ENCODE peak calls at places on chromosomes 6 and 20, in five cellular contexts. O is ovary, V is tibial artery, E is fibroblast of mammary gland, J is BE2C. F is an unnamed sample.

GRCh38 chr20:46563170-46563847 is 12.9 kb upstream of the OCSTAMP start:
- DNase-seq in O (no peak), V (no peak), J (no peak), E (no peak), F (peak)

GRCh38 chr6:142155895-142156757 is 9.1 kb downstream of the VTA1 start:
- DNase-seq in J (no peak), O (no peak), V (no peak), E (peak), F (no peak)

GRCh38 chr20:16179919-16180318 is 393.3 kb downstream of the KIF16B start:
- DNase-seq in J (no peak), V (no peak), O (no peak), E (no peak), F (no peak)

GRCh38 chr20:22524393-22525015 is 59.9 kb downstream of the FOXA2 start:
- DNase-seq in J (no peak), V (no peak), O (no peak), E (no peak), F (no peak)

GRCh38 chr6:136964368-136964767 is 42.3 kb downstream of the SLC35D3 start:
- DNase-seq in O (no peak), V (no peak), E (no peak), J (no peak), F (no peak)

GRCh38 chr6:138161434-138162103 is at the start of gene ARFGEF3:
- DNase-seq in V (no peak), J (peak), O (peak), E (peak), F (peak)

GRCh38 chr20:53891306-53891894 is 179.0 kb downstream of the BCAS1 start:
- DNase-seq in O (no peak), V (no peak), E (peak), J (no peak), F (no peak)

GRCh38 chr6:63635165-63635562 is 438 bp upstream of the PHF3 start:
- DNase-seq in J (no peak), E (no peak), V (no peak), O (no peak), F (no peak)

GRCh38 chr20:19071902-19072498 is 140.4 kb upstream of the SLC24A3 start:
- DNase-seq in O (no peak), E (no peak), J (no peak), V (no peak), F (no peak)

GRCh38 chr6:112227411-112227810 is 27.0 kb downstream of the LAMA4 start:
- DNase-seq in E (no peak), J (no peak), V (no peak), O (no peak), F (no peak)

GRCh38 chr20:1105599-1106194 is 12.7 kb upstream of the PSMF1 start:
- DNase-seq in V (no peak), O (no peak), J (no peak), E (no peak), F (no peak)

GRCh38 chr20:45366192-45366591 is 3.2 kb downstream of the SYS1 start:
- DNase-seq in J (no peak), E (no peak), O (no peak), V (no peak), F (no peak)

GRCh38 chr20:45363611-45364492 is 896 bp downstream of the SYS1 start:
- DNase-seq in J (no peak), V (no peak), E (no peak), O (no peak), F (no peak)

GRCh38 chr20:45361794-45362193 is 1.2 kb upstream of the SYS1 start:
- DNase-seq in O (no peak), E (no peak), J (no peak), V (no peak), F (no peak)

GRCh38 chr20:45365444-45365970 is 2.6 kb downstream of the SYS1 start:
- DNase-seq in E (no peak), O (no peak), J (no peak), V (no peak), F (no peak)

DNA sequence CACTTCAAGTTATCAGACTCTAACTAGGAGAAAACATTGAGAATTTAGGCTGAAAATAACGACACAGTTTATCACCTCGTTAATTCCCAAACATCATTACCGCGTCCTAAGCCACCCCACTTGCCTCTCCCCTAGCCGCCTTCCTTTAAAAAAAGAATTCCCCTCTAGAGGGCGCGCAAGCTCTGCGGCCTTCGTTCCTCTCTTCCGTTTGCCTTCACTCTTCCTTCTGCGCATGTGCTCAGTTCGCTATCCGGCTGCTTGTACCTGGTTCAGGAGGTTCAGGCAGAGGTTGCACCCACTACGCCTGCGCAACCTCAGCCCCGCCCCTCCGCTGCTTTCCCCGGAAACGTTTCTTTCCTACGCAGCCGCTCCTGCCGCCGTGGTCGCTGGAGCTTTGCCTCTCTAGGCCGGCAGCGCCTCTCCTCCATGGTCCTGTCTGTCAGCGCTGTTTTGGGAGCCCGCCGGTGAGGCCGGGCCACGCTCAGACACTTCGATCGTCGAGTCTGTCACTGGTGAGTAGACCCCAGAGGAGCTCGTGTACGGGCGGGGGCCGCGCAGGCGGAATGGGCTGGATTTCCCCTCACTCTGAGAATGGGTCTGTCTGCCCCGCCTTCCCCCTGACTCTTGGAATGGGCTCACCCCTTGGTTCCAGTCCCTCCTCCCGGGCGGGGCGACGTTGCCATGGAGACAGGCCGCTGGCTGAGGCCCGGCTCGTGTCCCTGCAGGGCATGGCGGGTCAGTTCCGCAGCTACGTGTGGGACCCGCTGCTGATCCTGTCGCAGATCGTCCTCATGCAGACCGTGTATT is at the start of gene SYS1:
- DNase-seq in V (peak), J (peak), E (peak), O (peak), F (peak)
- TF ChIP-seq CTCF in V (peak), J (peak), E (peak), O (peak), F (peak)

GRCh38 chr6:7974553-7974931 is 64.0 kb upstream of the TXNDC5 start:
- DNase-seq in J (no peak), O (no peak), V (no peak), E (no peak), F (no peak)
- TF ChIP-seq CTCF in J (no peak), O (no peak), V (no peak), E (no peak), F (no peak)

GRCh38 chr20:4299773-4300172 is 284.4 kb upstream of the RNF24 start:
- DNase-seq in J (no peak), E (peak), O (no peak), V (no peak), F (no peak)
- TF ChIP-seq CTCF in J (no peak), E (no peak), O (no peak), V (no peak), F (no peak)

DNA sequence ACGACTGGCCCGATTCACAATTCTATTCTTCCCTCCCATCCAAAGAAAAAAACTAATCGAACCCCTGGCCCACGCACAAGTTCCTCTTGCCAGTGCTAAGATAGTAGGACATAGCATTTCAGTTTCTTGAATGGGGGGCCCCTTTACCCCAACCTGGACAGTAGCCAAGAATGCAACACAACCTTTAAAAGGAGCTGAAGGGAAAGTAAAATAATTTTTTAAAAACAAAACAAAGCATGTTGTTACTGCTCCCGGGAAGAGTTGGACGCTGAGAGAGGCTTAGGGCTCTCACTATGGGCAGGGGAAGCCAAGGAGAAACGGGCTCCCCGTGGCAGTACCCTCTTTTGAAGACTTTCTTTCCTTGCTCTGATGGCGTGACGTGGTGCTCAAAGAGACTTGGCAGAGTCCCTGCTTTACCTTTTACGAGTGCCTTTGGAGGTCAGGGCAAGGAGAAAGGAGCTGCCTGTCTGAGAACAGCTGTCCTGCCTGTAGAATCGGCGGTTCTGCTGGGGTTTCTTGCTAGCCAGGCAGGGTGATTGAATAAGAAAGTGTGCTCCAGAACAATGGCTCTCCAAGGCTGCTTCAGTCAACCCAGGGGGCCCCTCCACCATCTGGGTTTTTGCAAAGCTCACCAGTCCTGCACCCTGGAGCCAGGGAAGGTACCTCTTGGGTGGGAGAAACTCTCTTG is 5.8 kb downstream of the TFAP2C start:
- DNase-seq in E (no peak), O (no peak), V (no peak), J (no peak), F (no peak)
- TF ChIP-seq CTCF in E (no peak), O (no peak), V (no peak), J (no peak), F (no peak)

GRCh38 chr6:4848382-4849068 is 72.3 kb downstream of the CDYL start:
- DNase-seq in V (no peak), J (no peak), O (no peak), E (peak), F (no peak)

GRCh38 chr6:4849214-4849613 is 73.0 kb downstream of the CDYL start:
- DNase-seq in E (no peak), J (no peak), O (no peak), V (no peak), F (no peak)

GRCh38 chr6:4846387-4846786 is 70.2 kb downstream of the CDYL start:
- DNase-seq in O (no peak), E (no peak), J (no peak), V (no peak), F (no peak)

GRCh38 chr6:4840169-4840568 is 64.0 kb downstream of the CDYL start:
- DNase-seq in O (no peak), E (no peak), J (no peak), V (no peak), F (no peak)

GRCh38 chr6:4844108-4844507 is 67.9 kb downstream of the CDYL start:
- DNase-seq in J (peak), V (no peak), O (no peak), E (no peak), F (no peak)
- TF ChIP-seq CTCF in J (peak), V (no peak), O (no peak), E (peak), F (peak)

DNA sequence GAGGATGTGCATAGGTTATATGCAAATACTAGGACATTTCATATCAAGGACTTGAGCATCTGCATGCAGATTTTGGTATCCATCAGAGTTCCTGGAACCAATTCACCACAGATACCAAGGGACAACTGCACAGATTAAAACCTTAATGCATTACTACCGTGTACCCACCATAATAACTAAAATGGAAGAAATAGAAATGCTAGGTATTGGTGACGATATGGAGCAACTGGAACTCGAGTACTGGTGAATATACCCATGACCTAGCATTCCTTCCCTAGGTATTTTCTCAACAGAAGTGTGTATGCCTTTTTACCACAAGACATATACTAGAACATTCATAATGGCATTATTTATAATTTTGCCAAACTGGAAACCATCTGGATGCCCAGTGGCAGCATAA is 18.5 kb downstream of the KCNS1 start:
- DNase-seq in J (no peak), E (no peak), V (no peak), O (no peak), F (no peak)
- TF ChIP-seq CTCF in J (no peak), E (no peak), V (no peak), O (no peak), F (no peak)

DNA sequence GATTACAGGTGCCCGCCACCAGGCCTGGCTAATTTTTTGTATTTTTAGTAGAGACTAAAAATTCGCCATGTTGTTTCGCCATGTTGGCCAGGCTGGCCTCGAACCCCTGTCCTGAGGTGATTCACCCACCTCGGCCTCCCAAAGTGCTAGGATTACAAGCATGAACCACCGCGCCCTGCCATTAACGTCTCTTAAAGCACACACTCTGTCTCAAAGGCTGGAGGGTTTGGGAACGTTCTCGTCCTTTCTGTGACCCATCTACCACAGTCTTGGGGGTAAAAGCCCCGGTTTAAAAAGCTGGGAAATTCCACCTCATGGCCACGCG is 57.8 kb upstream of the ARID1B start:
- DNase-seq in O (peak), V (no peak), J (no peak), E (no peak), F (no peak)
- TF ChIP-seq CTCF in O (no peak), V (no peak), J (no peak), E (no peak), F (no peak)

GRCh38 chr6:28606424-28607391 is 81.0 kb downstream of the GPX5 start:
- DNase-seq in E (peak), J (peak), O (peak), V (no peak), F (peak)
- TF ChIP-seq CTCF in E (peak), J (peak), O (no peak), V (no peak), F (peak)

DNA sequence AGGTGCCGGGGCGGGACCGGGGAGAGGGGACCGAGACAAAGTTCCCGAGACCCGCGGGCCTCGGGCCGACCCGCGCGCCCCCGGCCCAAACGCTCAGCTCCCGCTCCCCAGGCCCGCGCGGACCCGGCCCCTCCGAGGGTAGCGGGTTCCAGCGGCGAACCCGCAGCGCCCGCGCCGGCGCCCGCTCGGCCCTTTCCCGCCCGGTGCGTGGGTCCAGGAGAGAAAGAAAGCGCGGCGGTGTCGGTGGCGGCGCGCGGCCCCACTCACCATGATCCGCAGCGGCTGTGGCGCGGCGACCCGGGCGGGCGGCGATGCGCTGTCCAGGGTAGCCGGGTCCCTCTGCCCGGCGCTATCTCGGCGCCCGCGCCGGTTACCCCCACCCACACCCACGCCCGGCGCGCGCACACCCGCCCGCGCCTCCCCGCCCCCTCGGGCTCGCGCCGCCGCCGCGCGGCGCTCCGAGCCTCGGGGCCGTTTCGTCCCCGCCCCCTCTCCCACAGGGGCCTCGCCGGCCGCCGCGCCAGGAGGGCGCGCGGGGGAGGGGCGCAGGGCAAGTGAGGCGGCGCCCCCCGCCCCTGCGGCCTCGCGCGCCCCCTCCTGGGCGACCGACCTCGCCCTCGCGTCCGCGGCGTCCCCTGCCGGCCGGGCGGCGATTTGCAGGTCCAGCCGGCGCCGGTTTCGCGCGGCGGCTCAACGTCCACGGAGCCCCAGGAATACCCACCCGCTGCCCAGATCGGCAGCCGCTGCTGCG is at the start of gene ELOVL2:
- DNase-seq in J (peak), V (no peak), O (peak), E (peak), F (peak)
- TF ChIP-seq CTCF in J (no peak), V (peak), O (no peak), E (peak), F (peak)

GRCh38 chr6:28530777-28531176 is 5.1 kb downstream of the GPX5 start:
- DNase-seq in V (no peak), E (no peak), J (no peak), O (no peak), F (no peak)

GRCh38 chr6:28537065-28537464 is 11.4 kb downstream of the GPX5 start:
- DNase-seq in O (no peak), V (no peak), J (peak), E (peak), F (peak)

GRCh38 chr6:28534880-28535279 is 9.2 kb downstream of the GPX5 start:
- DNase-seq in O (no peak), J (no peak), V (no peak), E (no peak), F (no peak)

GRCh38 chr6:28531479-28532128 is 5.9 kb downstream of the GPX5 start:
- DNase-seq in E (peak), O (no peak), J (no peak), V (no peak), F (no peak)
- TF ChIP-seq CTCF in E (peak), O (no peak), J (peak), V (no peak), F (no peak)